ENCODE peak calls at places on chromosomes 6 and 20, in seven cellular contexts. K, U, R, V, C, H and S are unnamed samples.

GRCh38 chr6:46575530-46575929 is 77.1 kb downstream of the CYP39A1 start:
- DNase-seq in V (no peak), U (no peak), R (no peak), H (no peak), C (no peak), K (no peak), S (no peak)

GRCh38 chr6:88491266-88491665 is 325.1 kb upstream of the CNR1 start:
- DNase-seq in H (no peak), U (no peak), C (no peak), V (no peak), R (no peak), K (no peak), S (no peak)

GRCh38 chr6:168031411-168032382 is 34.2 kb downstream of the KIF25 start:
- DNase-seq in R (no peak), V (peak), C (no peak), H (no peak), U (no peak), K (peak), S (no peak)

GRCh38 chr6:54299542-54300269 is 8.5 kb upstream of the TINAG start:
- DNase-seq in R (no peak), V (no peak), K (peak), U (no peak), C (no peak), H (no peak), S (no peak)

GRCh38 chr6:90083891-90084290 is 189.6 kb downstream of the GJA10 start:
- DNase-seq in R (no peak), U (peak), K (no peak), H (peak), V (no peak), C (no peak), S (no peak)

GRCh38 chr20:25745100-25745499 is 48.4 kb upstream of the ZNF337 start:
- DNase-seq in U (no peak), H (no peak), K (no peak), R (no peak), V (no peak), C (no peak), S (no peak)

GRCh38 chr6:168328086-168328485 is 8.5 kb upstream of the DACT2 start:
- DNase-seq in H (no peak), R (no peak), V (no peak), C (no peak), U (no peak), K (no peak), S (no peak)

GRCh38 chr6:155354167-155354566 is 39.9 kb upstream of the TFB1M start:
- DNase-seq in H (no peak), C (no peak), V (no peak), K (no peak), U (no peak), R (no peak), S (no peak)

GRCh38 chr6:152110878-152111820 is 303.7 kb downstream of the ESR1 start:
- DNase-seq in K (no peak), V (no peak), U (no peak), C (no peak), R (no peak), H (no peak), S (no peak)

GRCh38 chr6:143642403-143642802 is 35.4 kb upstream of the PHACTR2 start:
- DNase-seq in H (no peak), V (no peak), C (no peak), R (no peak), U (no peak), K (no peak), S (no peak)

GRCh38 chr6:170114187-170114945 is 176.5 kb downstream of the DLL1 start:
- DNase-seq in U (no peak), R (no peak), V (no peak), C (peak), H (no peak), K (no peak), S (no peak)

GRCh38 chr20:10902836-10903410 is 229.1 kb upstream of the JAG1 start:
- DNase-seq in U (no peak), C (no peak), K (no peak), R (no peak), V (no peak), H (no peak), S (no peak)

GRCh38 chr6:44081753-44082152 is 45.5 kb downstream of the MRPL14 start:
- DNase-seq in K (no peak), H (no peak), C (no peak), U (no peak), R (no peak), V (no peak), S (no peak)

GRCh38 chr20:12051206-12052163 is 133.8 kb downstream of the BTBD3 start:
- DNase-seq in V (no peak), H (no peak), K (no peak), C (no peak), R (no peak), U (no peak), S (no peak)

GRCh38 chr6:40722081-40722480 is 134.9 kb upstream of the LRFN2 start:
- DNase-seq in R (no peak), U (no peak), H (no peak), K (no peak), V (no peak), C (no peak), S (no peak)

GRCh38 chr6:17101422-17102257 is at the start of gene STMND1:
- DNase-seq in V (no peak), H (peak), U (no peak), K (peak), C (peak), R (no peak), S (no peak)

GRCh38 chr6:15592610-15593009 is 70.2 kb downstream of the DTNBP1 start:
- DNase-seq in U (no peak), R (no peak), V (no peak), K (no peak), H (no peak), C (no peak), S (no peak)

GRCh38 chr6:166489301-166490155 is 97.0 kb downstream of the RAMACL start:
- DNase-seq in H (no peak), K (no peak), V (no peak), R (no peak), C (no peak), U (no peak), S (no peak)

GRCh38 chr6:45507156-45507555 is 129.4 kb upstream of the SUPT3H start:
- DNase-seq in H (no peak), U (no peak), R (no peak), K (peak), C (no peak), V (no peak), S (no peak)

GRCh38 chr6:14055541-14055940 is 62.0 kb upstream of the CD83 start:
- DNase-seq in K (no peak), C (no peak), U (no peak), V (no peak), H (no peak), R (no peak), S (no peak)

GRCh38 chr6:159461266-159461665 is 231.8 kb downstream of the SOD2 start:
- DNase-seq in K (no peak), R (no peak), C (no peak), H (no peak), V (no peak), U (no peak), S (no peak)

GRCh38 chr20:37640600-37641561 is 52.9 kb upstream of the CTNNBL1 start:
- DNase-seq in H (no peak), K (no peak), V (no peak), R (no peak), C (no peak), U (no peak), S (no peak)

GRCh38 chr6:166460473-166461437 is 78.0 kb upstream of the MPC1 start:
- DNase-seq in V (no peak), C (no peak), R (no peak), U (no peak), K (peak), H (no peak), S (no peak)